ENCODE peak calls at places on chromosomes 12 and 14, in five cellular contexts. One of them, this sample, is unnamed.

GRCh38 chr12:49187184-49187583 is 1.7 kb downstream of the TUBA1A start:
- DNase-seq in HFF-Myc: peak
- DNase-seq in A549: no peak
- DNase-seq in bronchial epithelial cell: no peak
- DNase-seq in AG04450: no peak
- DNase-seq in this sample: no peak

GRCh38 chr12:47280543-47281330 is 201.0 kb upstream of the AMIGO2 start:
- DNase-seq in A549: no peak
- DNase-seq in AG04450: no peak
- DNase-seq in bronchial epithelial cell: peak
- DNase-seq in HFF-Myc: no peak
- DNase-seq in this sample: no peak

GRCh38 chr14:32588448-32589320 is 259.6 kb downstream of the AKAP6 start:
- DNase-seq in A549: no peak
- DNase-seq in AG04450: no peak
- DNase-seq in bronchial epithelial cell: peak
- DNase-seq in HFF-Myc: no peak
- DNase-seq in this sample: no peak

GRCh38 chr12:131388164-131388795 is 322.6 kb upstream of the SFSWAP start:
- DNase-seq in AG04450: no peak
- DNase-seq in HFF-Myc: no peak
- DNase-seq in bronchial epithelial cell: no peak
- DNase-seq in A549: no peak
- DNase-seq in this sample: no peak

GRCh38 chr12:65387396-65387795 is 108.9 kb downstream of the MSRB3 start:
- DNase-seq in HFF-Myc: no peak
- DNase-seq in A549: no peak
- DNase-seq in bronchial epithelial cell: no peak
- DNase-seq in AG04450: peak
- DNase-seq in this sample: no peak

GRCh38 chr12:94266390-94266789 is 118.0 kb downstream of the PLXNC1 start:
- DNase-seq in AG04450: no peak
- DNase-seq in HFF-Myc: no peak
- DNase-seq in A549: no peak
- DNase-seq in bronchial epithelial cell: no peak
- DNase-seq in this sample: no peak

GRCh38 chr12:22467190-22467589 is 77.2 kb downstream of the C2CD5 start:
- DNase-seq in HFF-Myc: peak
- DNase-seq in bronchial epithelial cell: no peak
- DNase-seq in AG04450: no peak
- DNase-seq in A549: no peak
- DNase-seq in this sample: no peak

GRCh38 chr14:68309121-68309520 is 483.7 kb downstream of the ZFP36L1 start:
- DNase-seq in bronchial epithelial cell: peak
- DNase-seq in AG04450: no peak
- DNase-seq in A549: no peak
- DNase-seq in HFF-Myc: no peak
- DNase-seq in this sample: no peak

GRCh38 chr12:3998397-3998796 is 125.2 kb upstream of the PARP11 start:
- DNase-seq in AG04450: no peak
- DNase-seq in HFF-Myc: no peak
- DNase-seq in A549: no peak
- DNase-seq in bronchial epithelial cell: peak
- DNase-seq in this sample: no peak

GRCh38 chr12:121992059-121992879 is 29.4 kb upstream of the BCL7A start:
- DNase-seq in AG04450: peak
- DNase-seq in HFF-Myc: peak
- DNase-seq in bronchial epithelial cell: peak
- DNase-seq in A549: peak
- DNase-seq in this sample: peak

GRCh38 chr14:21367582-21368144 is 16.2 kb downstream of the SUPT16H start:
- DNase-seq in A549: no peak
- DNase-seq in AG04450: no peak
- DNase-seq in bronchial epithelial cell: no peak
- DNase-seq in HFF-Myc: no peak
- DNase-seq in this sample: no peak

GRCh38 chr12:81465191-81465590 is 294.0 kb downstream of the PPFIA2 start:
- DNase-seq in HFF-Myc: no peak
- DNase-seq in A549: no peak
- DNase-seq in bronchial epithelial cell: no peak
- DNase-seq in AG04450: no peak
- DNase-seq in this sample: no peak

GRCh38 chr12:123024819-123025391 is 44.4 kb downstream of the ARL6IP4 start:
- DNase-seq in HFF-Myc: no peak
- DNase-seq in AG04450: no peak
- DNase-seq in bronchial epithelial cell: peak
- DNase-seq in A549: no peak
- DNase-seq in this sample: no peak

GRCh38 chr12:48071808-48072207 is 34.1 kb downstream of the SENP1 start:
- DNase-seq in AG04450: no peak
- DNase-seq in HFF-Myc: no peak
- DNase-seq in A549: no peak
- DNase-seq in bronchial epithelial cell: no peak
- DNase-seq in this sample: no peak

GRCh38 chr12:10829994-10830393 is 3.8 kb upstream of the TAS2R10 start:
- DNase-seq in AG04450: no peak
- DNase-seq in bronchial epithelial cell: no peak
- DNase-seq in HFF-Myc: no peak
- DNase-seq in A549: no peak
- DNase-seq in this sample: no peak

GRCh38 chr12:18898469-18898868 is 160.6 kb downstream of the CAPZA3 start:
- DNase-seq in A549: no peak
- DNase-seq in bronchial epithelial cell: no peak
- DNase-seq in HFF-Myc: no peak
- DNase-seq in AG04450: no peak
- DNase-seq in this sample: no peak

GRCh38 chr12:64522316-64522715 is 70.4 kb downstream of the TBK1 start:
- DNase-seq in bronchial epithelial cell: peak
- DNase-seq in HFF-Myc: peak
- DNase-seq in A549: no peak
- DNase-seq in AG04450: peak
- DNase-seq in this sample: peak

GRCh38 chr12:91065377-91065776 is 7.6 kb upstream of the KERA start:
- DNase-seq in bronchial epithelial cell: no peak
- DNase-seq in HFF-Myc: no peak
- DNase-seq in A549: no peak
- DNase-seq in AG04450: no peak
- DNase-seq in this sample: no peak

GRCh38 chr12:91562476-91562875 is 379.9 kb upstream of the DCN start:
- DNase-seq in HFF-Myc: no peak
- DNase-seq in AG04450: no peak
- DNase-seq in A549: no peak
- DNase-seq in bronchial epithelial cell: no peak
- DNase-seq in this sample: no peak

GRCh38 chr12:109719123-109720022 is 5.7 kb downstream of the FAM222A start:
- DNase-seq in bronchial epithelial cell: no peak
- DNase-seq in A549: no peak
- DNase-seq in AG04450: no peak
- DNase-seq in HFF-Myc: no peak
- DNase-seq in this sample: no peak

GRCh38 chr14:36522347-36522971 is 2.4 kb upstream of the NKX2-1 start:
- DNase-seq in bronchial epithelial cell: no peak
- DNase-seq in HFF-Myc: no peak
- DNase-seq in AG04450: no peak
- DNase-seq in A549: no peak
- DNase-seq in this sample: no peak

GRCh38 chr14:36522972-36523685 is 3.1 kb upstream of the NKX2-1 start:
- DNase-seq in bronchial epithelial cell: no peak
- DNase-seq in AG04450: no peak
- DNase-seq in HFF-Myc: no peak
- DNase-seq in A549: no peak
- DNase-seq in this sample: no peak

GRCh38 chr14:36524220-36524837 is 4.3 kb upstream of the NKX2-1 start:
- DNase-seq in AG04450: no peak
- DNase-seq in bronchial epithelial cell: no peak
- DNase-seq in HFF-Myc: no peak
- DNase-seq in A549: no peak
- DNase-seq in this sample: no peak

GRCh38 chr14:36525746-36526099 is 5.7 kb upstream of the NKX2-1 start:
- DNase-seq in bronchial epithelial cell: no peak
- DNase-seq in AG04450: no peak
- DNase-seq in HFF-Myc: no peak
- DNase-seq in A549: no peak
- DNase-seq in this sample: no peak

GRCh38 chr14:36524874-36525745 is 5.1 kb upstream of the NKX2-1 start:
- DNase-seq in bronchial epithelial cell: no peak
- DNase-seq in AG04450: no peak
- DNase-seq in A549: peak
- DNase-seq in HFF-Myc: no peak
- DNase-seq in this sample: no peak
- TF ChIP-seq CTCF in bronchial epithelial cell: peak
- TF ChIP-seq CTCF in AG04450: peak
- TF ChIP-seq CTCF in A549: peak
- TF ChIP-seq CTCF in HFF-Myc: peak
- TF ChIP-seq CTCF in this sample: peak

GRCh38 chr12:54368709-54369596 is 4.7 kb upstream of the GPR84 start:
- DNase-seq in HFF-Myc: peak
- DNase-seq in AG04450: peak
- DNase-seq in A549: peak
- DNase-seq in bronchial epithelial cell: peak
- DNase-seq in this sample: peak
- H3K4me3 ChIP-seq in HFF-Myc: peak
- H3K4me3 ChIP-seq in AG04450: peak
- H3K4me3 ChIP-seq in A549: no peak
- H3K4me3 ChIP-seq in bronchial epithelial cell: no peak
- H3K4me3 ChIP-seq in this sample: no peak

GRCh38 chr14:50000215-50001145 is 107.6 kb downstream of the ARF6 start:
- DNase-seq in HFF-Myc: peak
- DNase-seq in A549: no peak
- DNase-seq in AG04450: no peak
- DNase-seq in bronchial epithelial cell: peak
- DNase-seq in this sample: peak
- TF ChIP-seq CTCF in HFF-Myc: no peak
- TF ChIP-seq CTCF in A549: no peak
- TF ChIP-seq CTCF in AG04450: peak
- TF ChIP-seq CTCF in bronchial epithelial cell: no peak
- TF ChIP-seq CTCF in this sample: no peak

GRCh38 chr14:37237094-37237493 is 39.4 kb downstream of the MIPOL1 start:
- DNase-seq in HFF-Myc: no peak
- DNase-seq in bronchial epithelial cell: no peak
- DNase-seq in AG04450: no peak
- DNase-seq in A549: no peak
- DNase-seq in this sample: no peak
- H3K4me3 ChIP-seq in HFF-Myc: no peak
- H3K4me3 ChIP-seq in bronchial epithelial cell: no peak
- H3K4me3 ChIP-seq in AG04450: no peak
- H3K4me3 ChIP-seq in A549: no peak
- H3K4me3 ChIP-seq in this sample: no peak

DNA sequence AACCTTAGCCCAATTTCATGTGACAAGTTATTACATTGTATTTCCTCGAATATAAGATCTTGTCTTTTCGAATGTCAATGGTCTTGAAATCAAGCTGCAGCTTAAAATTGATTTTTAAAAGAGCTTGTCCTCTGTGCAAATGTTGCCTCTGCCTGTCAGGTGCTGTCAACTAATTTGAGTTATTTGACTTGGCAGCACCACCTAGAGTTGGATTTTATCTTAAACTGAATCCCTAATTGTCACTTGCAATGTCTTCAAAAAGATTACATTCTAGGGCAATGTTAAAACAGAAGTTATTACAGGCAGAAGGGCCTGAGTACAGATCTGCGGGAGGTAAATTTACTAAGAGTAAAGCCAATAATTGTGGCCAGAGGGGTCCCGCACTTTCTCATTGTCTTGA is 26.2 kb upstream of the TUNAR start:
- DNase-seq in HFF-Myc: no peak
- DNase-seq in AG04450: no peak
- DNase-seq in bronchial epithelial cell: no peak
- DNase-seq in A549: no peak
- DNase-seq in this sample: no peak
- TF ChIP-seq CTCF in HFF-Myc: no peak
- TF ChIP-seq CTCF in AG04450: no peak
- TF ChIP-seq CTCF in bronchial epithelial cell: no peak
- TF ChIP-seq CTCF in A549: no peak
- TF ChIP-seq CTCF in this sample: no peak

GRCh38 chr14:35117112-35117511 is 4.7 kb downstream of the PPP2R3C start:
- DNase-seq in HFF-Myc: no peak
- DNase-seq in AG04450: no peak
- DNase-seq in A549: no peak
- DNase-seq in bronchial epithelial cell: no peak
- DNase-seq in this sample: no peak

GRCh38 chr14:35113308-35113950 is 8.4 kb downstream of the PPP2R3C start:
- DNase-seq in AG04450: no peak
- DNase-seq in HFF-Myc: no peak
- DNase-seq in A549: no peak
- DNase-seq in bronchial epithelial cell: no peak
- DNase-seq in this sample: no peak

GRCh38 chr14:35112641-35113040 is 9.1 kb downstream of the PPP2R3C start:
- DNase-seq in AG04450: no peak
- DNase-seq in A549: no peak
- DNase-seq in HFF-Myc: no peak
- DNase-seq in bronchial epithelial cell: no peak
- DNase-seq in this sample: no peak

GRCh38 chr14:35116242-35116641 is 5.5 kb downstream of the PPP2R3C start:
- DNase-seq in A549: no peak
- DNase-seq in bronchial epithelial cell: no peak
- DNase-seq in HFF-Myc: no peak
- DNase-seq in AG04450: no peak
- DNase-seq in this sample: no peak

GRCh38 chr14:35114036-35114435 is 7.8 kb downstream of the PPP2R3C start:
- DNase-seq in HFF-Myc: no peak
- DNase-seq in AG04450: peak
- DNase-seq in bronchial epithelial cell: peak
- DNase-seq in A549: no peak
- DNase-seq in this sample: no peak
- H3K4me3 ChIP-seq in HFF-Myc: no peak
- H3K4me3 ChIP-seq in AG04450: no peak
- H3K4me3 ChIP-seq in bronchial epithelial cell: no peak
- H3K4me3 ChIP-seq in A549: no peak
- H3K4me3 ChIP-seq in this sample: no peak

GRCh38 chr14:69685217-69685616 is 73.8 kb downstream of the SUSD6 start:
- DNase-seq in HFF-Myc: no peak
- DNase-seq in A549: no peak
- DNase-seq in bronchial epithelial cell: peak
- DNase-seq in AG04450: no peak
- DNase-seq in this sample: no peak

GRCh38 chr14:69687963-69688649 is 76.7 kb downstream of the SUSD6 start:
- DNase-seq in AG04450: no peak
- DNase-seq in HFF-Myc: no peak
- DNase-seq in A549: no peak
- DNase-seq in bronchial epithelial cell: no peak
- DNase-seq in this sample: no peak

GRCh38 chr14:69683971-69684370 is 72.6 kb downstream of the SUSD6 start:
- DNase-seq in bronchial epithelial cell: no peak
- DNase-seq in HFF-Myc: no peak
- DNase-seq in A549: no peak
- DNase-seq in AG04450: no peak
- DNase-seq in this sample: no peak

GRCh38 chr14:69684461-69685183 is 73.2 kb downstream of the SUSD6 start:
- DNase-seq in HFF-Myc: no peak
- DNase-seq in AG04450: no peak
- DNase-seq in A549: no peak
- DNase-seq in bronchial epithelial cell: no peak
- DNase-seq in this sample: no peak

GRCh38 chr14:69685716-69686115 is 74.3 kb downstream of the SUSD6 start:
- DNase-seq in AG04450: no peak
- DNase-seq in A549: no peak
- DNase-seq in HFF-Myc: no peak
- DNase-seq in bronchial epithelial cell: peak
- DNase-seq in this sample: no peak
- TF ChIP-seq CTCF in AG04450: no peak
- TF ChIP-seq CTCF in A549: no peak
- TF ChIP-seq CTCF in HFF-Myc: no peak
- TF ChIP-seq CTCF in bronchial epithelial cell: peak
- TF ChIP-seq CTCF in this sample: no peak